ENCODE peak calls at places on chromosomes 3 and 15, in six cellular contexts. M, O, I, Q, X and R are unnamed samples.

GRCh38 chr3:37993811-37994638 is 3.4 kb downstream of the VILL start:
- DNase-seq in M (peak), O (no peak), I (peak), Q (peak), X (peak), R (peak)

GRCh38 chr15:78507831-78508160 is 419 bp downstream of the HYKK start:
- DNase-seq in M (no peak), O (no peak), I (no peak), Q (no peak), X (peak), R (no peak)

GRCh38 chr15:40151991-40152390 is 8.9 kb upstream of the BUB1B start:
- DNase-seq in M (no peak), O (no peak), I (no peak), Q (no peak), X (no peak), R (no peak)

GRCh38 chr3:14540821-14541385 is 761 bp upstream of the GRIP2 start:
- DNase-seq in M (no peak), O (no peak), I (no peak), Q (no peak), X (no peak), R (no peak)

GRCh38 chr15:21269121-21269520 is 171.2 kb downstream of the POTEB3 start:
- DNase-seq in M (no peak), O (peak), I (no peak), Q (no peak), X (no peak), R (no peak)

GRCh38 chr3:29747991-29748390 is 467.1 kb downstream of the RBMS3 start:
- DNase-seq in M (no peak), O (no peak), I (no peak), Q (no peak), X (no peak), R (no peak)

GRCh38 chr3:184884359-184885017 is 72.5 kb downstream of the VPS8 start:
- DNase-seq in M (no peak), O (no peak), I (no peak), Q (no peak), X (no peak), R (no peak)

GRCh38 chr15:52709172-52709979 is 30.2 kb upstream of the ATOSA start:
- DNase-seq in M (peak), O (no peak), I (no peak), Q (no peak), X (no peak), R (no peak)

GRCh38 chr3:32616267-32616962 is 45.8 kb upstream of the DYNC1LI1 start:
- DNase-seq in M (no peak), O (no peak), I (no peak), Q (no peak), X (no peak), R (no peak)

GRCh38 chr3:63333815-63334214 is 55.7 kb downstream of the SYNPR start:
- DNase-seq in M (no peak), O (peak), I (no peak), Q (no peak), X (no peak), R (no peak)

GRCh38 chr3:47339951-47340350 is 40.9 kb upstream of the PTPN23 start:
- DNase-seq in M (no peak), O (no peak), I (no peak), Q (no peak), X (no peak), R (no peak)